ENCODE peak calls at places on chromosomes 6 and 20, in four cellular contexts. S, W, C and K are unnamed samples.

GRCh38 chr6:75202676-75203131 is 3.1 kb downstream of the COL12A1 start:
- DNase-seq in S (no peak), W (no peak), C (no peak), K (no peak)

GRCh38 chr6:108578595-108579038 is 17.9 kb downstream of the FOXO3 start:
- DNase-seq in S (no peak), W (no peak), C (no peak), K (no peak)

GRCh38 chr6:145502417-145502816 is 232.9 kb downstream of the EPM2A start:
- DNase-seq in S (no peak), W (no peak), C (no peak), K (no peak)

GRCh38 chr6:21996425-21997207 is 300.2 kb downstream of the PRL start:
- DNase-seq in S (no peak), W (no peak), C (no peak), K (peak; percentile 70)

GRCh38 chr6:133436652-133437051 is 195.5 kb downstream of the EYA4 start:
- DNase-seq in S (no peak), W (no peak), C (no peak), K (no peak)

GRCh38 chr6:53240139-53240538 is 91.5 kb upstream of the GCM1 start:
- DNase-seq in S (no peak), W (no peak), C (no peak), K (no peak)

GRCh38 chr6:43743682-43744381 is 26.2 kb upstream of the VEGFA start:
- DNase-seq in S (peak; percentile 6), W (no peak), C (no peak), K (no peak)

GRCh38 chr6:21588812-21589811 is 4.4 kb upstream of the SOX4 start:
- DNase-seq in S (peak; percentile 88), W (peak; percentile 91), C (peak; percentile 91), K (peak; percentile 77)

GRCh38 chr20:51457281-51457932 is 85.1 kb downstream of the NFATC2 start:
- DNase-seq in S (no peak), W (no peak), C (peak; percentile 76), K (no peak)

GRCh38 chr20:40463171-40463570 is 225.9 kb downstream of the MAFB start:
- DNase-seq in S (no peak), W (no peak), C (no peak), K (no peak)

GRCh38 chr6:142946924-142947701 is 2.1 kb upstream of the HIVEP2 start:
- DNase-seq in S (peak; percentile 91), W (peak; percentile 88), C (peak; percentile 92), K (peak; percentile 33)

GRCh38 chr20:33092361-33092760 is 12.9 kb downstream of the BPIFB4 start:
- DNase-seq in S (no peak), W (no peak), C (no peak), K (no peak)

GRCh38 chr6:49892280-49892679 is 25.9 kb upstream of the CRISP1 start:
- DNase-seq in S (no peak), W (no peak), C (no peak), K (no peak)
- H3K9me3 ChIP-seq in S (peaks cover 5% of the 10 kb centered on the region), W (no peaks in the 10 kb centered on the region), C (no peaks in the 10 kb centered on the region), K (no peaks in the 10 kb centered on the region)

DNA sequence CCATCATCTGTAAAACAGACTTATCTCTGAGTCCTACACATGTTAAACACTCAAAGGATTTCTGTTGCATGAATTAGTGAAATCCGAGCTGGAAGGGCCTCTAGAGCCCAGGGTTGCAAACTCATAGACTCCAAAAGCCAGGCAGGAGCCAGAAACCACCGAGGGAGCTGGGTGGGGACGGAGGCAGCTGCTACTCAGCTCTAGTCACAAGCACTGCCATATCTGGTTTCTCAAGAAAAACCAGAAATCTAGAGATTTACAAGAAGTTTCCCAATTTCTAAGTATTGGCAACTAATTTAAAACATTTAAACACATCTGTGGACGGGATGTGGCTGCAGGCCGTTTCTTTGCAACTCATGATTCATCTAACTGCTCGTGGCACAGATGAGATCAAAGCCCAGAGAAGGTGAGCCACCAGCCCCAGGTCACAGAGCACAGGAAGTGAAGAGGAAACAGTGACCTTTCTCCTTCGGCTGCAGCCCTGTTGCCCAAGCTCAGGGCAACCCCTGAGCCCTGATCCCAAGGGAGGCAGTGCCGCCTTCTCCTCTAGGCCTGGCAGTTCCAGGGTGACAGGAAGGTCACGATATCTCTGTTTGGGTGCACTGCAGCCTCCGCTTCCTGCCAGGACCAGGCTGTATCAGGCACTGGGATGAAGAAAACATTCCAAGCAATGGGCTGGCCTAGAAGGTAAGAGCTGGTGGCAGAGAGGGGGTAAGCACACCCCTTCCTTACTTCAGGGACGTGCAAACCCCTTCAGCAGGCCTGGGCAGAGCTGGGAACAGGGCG is 26.4 kb upstream of the PTGIS start:
- DNase-seq in S (no peak), W (no peak), C (no peak), K (no peak)
- H3K4me3 ChIP-seq in S (no peak overlapping the region), W (no peak overlapping the region), C (no peak overlapping the region), K (no peak overlapping the region)

GRCh38 chr20:35000922-35001595 is 45.4 kb downstream of the MYH7B start:
- DNase-seq in S (no peak), W (no peak), C (peak; percentile 45), K (no peak)

GRCh38 chr20:34999021-34999451 is 43.4 kb downstream of the MYH7B start:
- DNase-seq in S (no peak), W (no peak), C (peak; percentile 33), K (no peak)

GRCh38 chr20:34998331-34998950 is 42.8 kb downstream of the MYH7B start:
- DNase-seq in S (no peak), W (no peak), C (peak; percentile 48), K (no peak)

GRCh38 chr20:35000311-35000921 is 44.7 kb downstream of the MYH7B start:
- DNase-seq in S (no peak), W (no peak), C (peak; percentile 46), K (no peak)

GRCh38 chr20:34999782-35000181 is 44.1 kb downstream of the MYH7B start:
- DNase-seq in S (no peak), W (no peak), C (peak; percentile 28), K (no peak)
- H3K36me3 ChIP-seq in S (peaks cover 98% of the 10 kb centered on the region), W (peaks cover 94% of the 10 kb centered on the region), C (peaks cover 18% of the 10 kb centered on the region), K (peaks cover 63% of the 10 kb centered on the region)

DNA sequence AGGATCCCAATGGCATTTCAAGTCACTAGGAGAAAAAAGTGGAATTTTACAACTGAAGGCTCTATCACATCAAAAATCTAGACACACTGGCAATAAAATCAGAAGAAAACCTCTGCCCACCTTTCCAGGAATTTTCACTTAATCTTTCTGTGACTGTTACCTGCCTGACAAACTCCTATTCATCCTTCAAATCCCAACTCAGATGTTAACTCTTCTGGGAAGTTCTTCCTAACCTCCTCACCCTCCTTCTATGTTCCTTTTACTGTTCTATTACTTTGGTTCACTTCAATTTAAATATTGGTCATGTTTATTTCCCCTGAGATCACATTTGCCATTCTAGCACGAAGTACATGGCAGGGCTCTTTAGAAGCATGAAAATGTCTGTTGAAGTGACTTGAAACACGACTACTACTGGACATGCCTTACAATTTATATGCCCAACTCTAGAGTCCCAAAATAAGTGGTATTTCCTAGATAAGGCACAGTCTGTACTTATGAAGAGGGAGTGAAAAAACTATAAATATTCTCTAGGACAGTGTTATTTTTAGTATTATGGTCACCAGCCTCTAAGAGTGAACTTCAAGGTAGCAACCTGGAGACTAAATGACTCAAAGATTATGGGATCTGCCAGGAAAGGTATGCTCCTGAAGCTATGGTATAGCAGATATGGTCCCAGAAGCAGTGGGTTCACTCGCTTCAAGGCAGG is 17.1 kb downstream of the CHD6 start:
- DNase-seq in S (no peak), W (no peak), C (no peak), K (no peak)
- H3K9me3 ChIP-seq in S (peaks cover 46% of the 10 kb centered on the region), W (peaks cover 42% of the 10 kb centered on the region), C (peaks cover 51% of the 10 kb centered on the region), K (peaks cover 13% of the 10 kb centered on the region)

DNA sequence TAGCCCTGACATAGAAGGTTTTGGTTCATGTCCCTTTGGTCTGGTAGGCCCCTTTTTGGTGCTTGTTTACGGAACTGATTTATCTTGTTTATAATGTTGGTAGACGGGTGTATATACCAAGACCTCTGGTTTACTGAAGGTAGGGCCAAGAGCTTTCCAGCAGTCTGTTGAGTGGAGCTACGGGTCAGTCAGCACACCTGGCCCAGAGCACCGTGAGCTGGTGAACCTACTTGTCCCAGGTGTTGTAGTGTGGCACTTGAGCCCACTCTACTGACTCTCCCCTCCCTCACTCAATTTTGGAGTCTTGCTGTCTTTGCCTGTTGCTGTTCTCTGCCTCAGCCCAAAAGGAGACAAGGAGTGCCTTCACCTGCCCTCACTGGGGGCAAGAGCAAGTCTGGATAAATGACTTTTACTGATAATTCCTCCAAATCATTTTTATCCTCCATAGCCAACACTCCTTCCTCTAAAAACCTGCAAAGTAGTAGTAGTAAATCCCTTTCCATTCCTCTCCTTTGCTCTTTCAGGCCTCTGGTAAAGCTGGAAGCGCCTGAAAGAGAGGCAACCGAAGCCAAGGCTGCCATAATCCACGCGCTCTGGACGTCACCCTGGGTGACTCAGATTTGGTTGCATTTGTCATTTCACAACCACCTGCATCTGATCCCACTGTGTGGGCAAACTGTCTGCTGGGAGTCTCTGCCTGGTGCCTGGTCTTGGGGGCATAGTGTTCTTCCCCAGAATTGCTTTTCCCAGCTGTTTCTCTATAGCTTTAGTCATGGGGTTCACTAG is 22.2 kb downstream of the RREB1 start:
- DNase-seq in S (peak; percentile 72), W (peak; percentile 67), C (no peak), K (no peak)
- H3K4me3 ChIP-seq in S (no peak overlapping the region), W (no peak overlapping the region), C (no peak overlapping the region), K (no peak overlapping the region)

GRCh38 chr20:34530342-34530741 is 14.1 kb downstream of the DYNLRB1 start:
- DNase-seq in S (no peak), W (no peak), C (peak; percentile 12), K (no peak)
- H3K36me3 ChIP-seq in S (peaks cover 81% of the 10 kb centered on the region), W (peaks cover 87% of the 10 kb centered on the region), C (peaks cover 11% of the 10 kb centered on the region), K (peaks cover 71% of the 10 kb centered on the region)

GRCh38 chr6:169921853-169922779 is 170.7 kb downstream of the ERMARD start:
- DNase-seq in S (no peak), W (no peak), C (no peak), K (no peak)
- H3K9me3 ChIP-seq in S (no peaks in the 10 kb centered on the region), W (no peaks in the 10 kb centered on the region), C (no peaks in the 10 kb centered on the region), K (no peaks in the 10 kb centered on the region)